ENCODE peak calls at places on chromosome 17, in eight cellular contexts. One of them, this sample, is unnamed.

GRCh38 chr17:41345992-41346391 is 4.6 kb downstream of the KRT33A start:
- DNase-seq in MM.1S: no peak
- DNase-seq in osteoblast: no peak
- DNase-seq in left lung: no peak
- DNase-seq in transverse colon: no peak
- DNase-seq in fibroblast of mammary gland: no peak
- DNase-seq in fibroblast of the aortic adventitia: no peak
- DNase-seq in H7: no peak
- DNase-seq in this sample: no peak

GRCh38 chr17:21010705-21011596 is 31.9 kb downstream of the USP22 start:
- DNase-seq in MM.1S: no peak
- DNase-seq in osteoblast: no peak
- DNase-seq in left lung: no peak
- DNase-seq in transverse colon: no peak
- DNase-seq in fibroblast of mammary gland: no peak
- DNase-seq in fibroblast of the aortic adventitia: no peak
- DNase-seq in H7: peak
- DNase-seq in this sample: no peak

GRCh38 chr17:65407017-65407416 is 154.4 kb downstream of the AXIN2 start:
- DNase-seq in MM.1S: no peak
- DNase-seq in osteoblast: no peak
- DNase-seq in left lung: no peak
- DNase-seq in transverse colon: no peak
- DNase-seq in fibroblast of mammary gland: peak
- DNase-seq in fibroblast of the aortic adventitia: peak
- DNase-seq in H7: no peak
- DNase-seq in this sample: peak

GRCh38 chr17:57609125-57609877 is 135.8 kb downstream of the CCDC182 start:
- DNase-seq in MM.1S: no peak
- DNase-seq in osteoblast: peak
- DNase-seq in left lung: no peak
- DNase-seq in transverse colon: no peak
- DNase-seq in fibroblast of mammary gland: no peak
- DNase-seq in fibroblast of the aortic adventitia: no peak
- DNase-seq in H7: no peak
- DNase-seq in this sample: no peak

GRCh38 chr17:17358866-17359265 is 55.7 kb downstream of the NT5M start:
- DNase-seq in MM.1S: no peak
- DNase-seq in osteoblast: peak
- DNase-seq in left lung: no peak
- DNase-seq in transverse colon: no peak
- DNase-seq in fibroblast of mammary gland: no peak
- DNase-seq in fibroblast of the aortic adventitia: peak
- DNase-seq in H7: no peak
- DNase-seq in this sample: no peak

GRCh38 chr17:83198366-83199341 is 119.2 kb downstream of the METRNL start:
- DNase-seq in MM.1S: peak
- DNase-seq in osteoblast: peak
- DNase-seq in left lung: peak
- DNase-seq in transverse colon: no peak
- DNase-seq in fibroblast of mammary gland: no peak
- DNase-seq in fibroblast of the aortic adventitia: no peak
- DNase-seq in H7: no peak
- DNase-seq in this sample: no peak

GRCh38 chr17:60594747-60595146 is 5.2 kb upstream of the PPM1D start:
- DNase-seq in MM.1S: no peak
- DNase-seq in osteoblast: no peak
- DNase-seq in left lung: no peak
- DNase-seq in transverse colon: no peak
- DNase-seq in fibroblast of mammary gland: no peak
- DNase-seq in fibroblast of the aortic adventitia: no peak
- DNase-seq in H7: no peak
- DNase-seq in this sample: no peak

GRCh38 chr17:76199466-76199865 is 40.8 kb downstream of the RNF157 start:
- DNase-seq in MM.1S: no peak
- DNase-seq in osteoblast: no peak
- DNase-seq in left lung: no peak
- DNase-seq in transverse colon: no peak
- DNase-seq in fibroblast of mammary gland: no peak
- DNase-seq in fibroblast of the aortic adventitia: no peak
- DNase-seq in H7: no peak
- DNase-seq in this sample: no peak

GRCh38 chr17:50794361-50794760 is 27.0 kb upstream of the ANKRD40CL start:
- DNase-seq in MM.1S: no peak
- DNase-seq in osteoblast: no peak
- DNase-seq in left lung: no peak
- DNase-seq in transverse colon: no peak
- DNase-seq in fibroblast of mammary gland: peak
- DNase-seq in fibroblast of the aortic adventitia: no peak
- DNase-seq in H7: no peak
- DNase-seq in this sample: no peak

GRCh38 chr17:2395258-2396170 is 5.3 kb downstream of the MNT start:
- DNase-seq in MM.1S: no peak
- DNase-seq in osteoblast: peak
- DNase-seq in left lung: peak
- DNase-seq in transverse colon: no peak
- DNase-seq in fibroblast of mammary gland: peak
- DNase-seq in fibroblast of the aortic adventitia: no peak
- DNase-seq in H7: peak
- DNase-seq in this sample: peak

GRCh38 chr17:38628441-38628840 is 22.7 kb upstream of the SRCIN1 start:
- DNase-seq in MM.1S: no peak
- DNase-seq in osteoblast: no peak
- DNase-seq in left lung: no peak
- DNase-seq in transverse colon: no peak
- DNase-seq in fibroblast of mammary gland: peak
- DNase-seq in fibroblast of the aortic adventitia: no peak
- DNase-seq in H7: peak
- DNase-seq in this sample: no peak

GRCh38 chr17:13002761-13003453 is 14.9 kb downstream of the ELAC2 start:
- DNase-seq in MM.1S: peak
- DNase-seq in osteoblast: peak
- DNase-seq in left lung: no peak
- DNase-seq in transverse colon: peak
- DNase-seq in fibroblast of mammary gland: peak
- DNase-seq in fibroblast of the aortic adventitia: peak
- DNase-seq in H7: peak
- DNase-seq in this sample: peak

GRCh38 chr17:3600529-3601205 is 8.5 kb downstream of the TRPV1 start:
- DNase-seq in MM.1S: no peak
- DNase-seq in osteoblast: peak
- DNase-seq in left lung: no peak
- DNase-seq in transverse colon: no peak
- DNase-seq in fibroblast of mammary gland: no peak
- DNase-seq in fibroblast of the aortic adventitia: no peak
- DNase-seq in H7: peak
- DNase-seq in this sample: no peak

GRCh38 chr17:72719582-72720493 is 372.6 kb downstream of the SLC39A11 start:
- DNase-seq in MM.1S: no peak
- DNase-seq in osteoblast: peak
- DNase-seq in left lung: no peak
- DNase-seq in transverse colon: peak
- DNase-seq in fibroblast of mammary gland: no peak
- DNase-seq in fibroblast of the aortic adventitia: no peak
- DNase-seq in H7: no peak
- DNase-seq in this sample: no peak

GRCh38 chr17:14301761-14302401 is 1.0 kb downstream of the HS3ST3B1 start:
- DNase-seq in MM.1S: no peak
- DNase-seq in osteoblast: peak
- DNase-seq in left lung: peak
- DNase-seq in transverse colon: peak
- DNase-seq in fibroblast of mammary gland: peak
- DNase-seq in fibroblast of the aortic adventitia: peak
- DNase-seq in H7: peak
- DNase-seq in this sample: peak

GRCh38 chr17:72333570-72333969 is 212.8 kb downstream of the SOX9 start:
- DNase-seq in MM.1S: no peak
- DNase-seq in osteoblast: no peak
- DNase-seq in left lung: no peak
- DNase-seq in transverse colon: no peak
- DNase-seq in fibroblast of mammary gland: no peak
- DNase-seq in fibroblast of the aortic adventitia: no peak
- DNase-seq in H7: no peak
- DNase-seq in this sample: no peak

GRCh38 chr17:7707446-7707845 is 2.4 kb downstream of the EFNB3 start:
- DNase-seq in MM.1S: no peak
- DNase-seq in osteoblast: no peak
- DNase-seq in left lung: no peak
- DNase-seq in transverse colon: no peak
- DNase-seq in fibroblast of mammary gland: no peak
- DNase-seq in fibroblast of the aortic adventitia: no peak
- DNase-seq in H7: peak
- DNase-seq in this sample: no peak

GRCh38 chr17:69069289-69069688 is 8.6 kb upstream of the ABCA9 start:
- DNase-seq in MM.1S: no peak
- DNase-seq in osteoblast: no peak
- DNase-seq in left lung: no peak
- DNase-seq in transverse colon: no peak
- DNase-seq in fibroblast of mammary gland: peak
- DNase-seq in fibroblast of the aortic adventitia: no peak
- DNase-seq in H7: peak
- DNase-seq in this sample: peak

GRCh38 chr17:70636517-70637133 is 467.3 kb downstream of the KCNJ2 start:
- DNase-seq in MM.1S: peak
- DNase-seq in osteoblast: no peak
- DNase-seq in left lung: no peak
- DNase-seq in transverse colon: no peak
- DNase-seq in fibroblast of mammary gland: peak
- DNase-seq in fibroblast of the aortic adventitia: peak
- DNase-seq in H7: peak
- DNase-seq in this sample: peak

GRCh38 chr17:38730526-38731379 is 612 bp downstream of the CISD3 start:
- DNase-seq in MM.1S: peak
- DNase-seq in osteoblast: no peak
- DNase-seq in left lung: peak
- DNase-seq in transverse colon: peak
- DNase-seq in fibroblast of mammary gland: peak
- DNase-seq in fibroblast of the aortic adventitia: peak
- DNase-seq in H7: peak
- DNase-seq in this sample: peak

DNA sequence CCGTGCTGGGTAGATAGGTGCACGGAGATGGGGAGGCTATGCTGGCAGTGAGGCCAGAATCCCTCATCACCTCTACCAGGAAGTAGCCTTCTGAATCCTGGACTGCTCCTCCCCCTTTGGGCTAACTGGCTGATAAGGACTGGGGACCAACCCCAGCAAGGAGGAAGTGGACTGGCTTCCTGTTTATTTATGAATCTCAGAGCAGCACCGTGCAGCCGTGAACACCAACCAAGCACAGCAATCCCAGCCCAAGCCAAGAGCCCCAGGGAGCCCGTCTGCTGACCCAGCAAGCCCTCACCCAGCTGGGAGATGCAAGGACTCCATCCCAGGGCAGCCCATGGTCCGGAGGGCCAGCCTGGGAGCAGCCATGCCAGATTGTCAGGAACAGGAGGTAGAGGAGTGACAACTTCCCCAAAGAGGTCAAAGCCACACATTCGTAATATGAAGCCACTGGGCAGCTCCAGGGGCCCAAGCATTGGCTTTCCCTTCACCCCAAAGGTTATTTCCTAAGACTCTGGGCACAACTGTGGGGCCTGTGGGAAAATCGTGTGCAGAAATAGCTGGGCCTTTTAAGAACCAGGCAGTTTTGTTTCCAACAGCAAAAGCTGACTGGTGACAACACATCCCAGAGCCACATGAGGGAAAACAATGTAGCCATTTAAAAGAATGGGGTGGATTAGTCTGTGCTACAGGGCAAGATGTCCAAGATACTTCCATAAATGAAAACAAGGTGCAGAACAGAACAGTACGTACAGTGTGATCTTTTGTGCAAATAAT is 23.9 kb downstream of the PHB1 start:
- DNase-seq in MM.1S: no peak
- DNase-seq in osteoblast: no peak
- DNase-seq in left lung: no peak
- DNase-seq in transverse colon: peak
- DNase-seq in fibroblast of mammary gland: no peak
- DNase-seq in fibroblast of the aortic adventitia: no peak
- DNase-seq in H7: no peak
- DNase-seq in this sample: no peak
- H3K4me3 ChIP-seq in MM.1S: no peak
- H3K4me3 ChIP-seq in osteoblast: no peak
- H3K4me3 ChIP-seq in left lung: peak
- H3K4me3 ChIP-seq in transverse colon: no peak
- H3K4me3 ChIP-seq in fibroblast of mammary gland: no peak
- H3K4me3 ChIP-seq in fibroblast of the aortic adventitia: no peak
- H3K4me3 ChIP-seq in H7: no peak
- H3K4me3 ChIP-seq in this sample: no peak

GRCh38 chr17:979211-979538 is 401 bp downstream of the NXN start:
- DNase-seq in MM.1S: no peak
- DNase-seq in osteoblast: no peak
- DNase-seq in left lung: no peak
- DNase-seq in transverse colon: no peak
- DNase-seq in fibroblast of mammary gland: no peak
- DNase-seq in fibroblast of the aortic adventitia: no peak
- DNase-seq in H7: no peak
- DNase-seq in this sample: no peak
- H3K4me3 ChIP-seq in MM.1S: peak
- H3K4me3 ChIP-seq in osteoblast: peak
- H3K4me3 ChIP-seq in left lung: peak
- H3K4me3 ChIP-seq in transverse colon: peak
- H3K4me3 ChIP-seq in fibroblast of mammary gland: peak
- H3K4me3 ChIP-seq in fibroblast of the aortic adventitia: peak
- H3K4me3 ChIP-seq in H7: peak
- H3K4me3 ChIP-seq in this sample: peak

GRCh38 chr17:63929860-63930766 is 2.0 kb downstream of the CD79B start:
- DNase-seq in MM.1S: no peak
- DNase-seq in osteoblast: peak
- DNase-seq in left lung: peak
- DNase-seq in transverse colon: no peak
- DNase-seq in fibroblast of mammary gland: no peak
- DNase-seq in fibroblast of the aortic adventitia: peak
- DNase-seq in H7: peak
- DNase-seq in this sample: no peak
- H3K4me3 ChIP-seq in MM.1S: no peak
- H3K4me3 ChIP-seq in osteoblast: no peak
- H3K4me3 ChIP-seq in left lung: no peak
- H3K4me3 ChIP-seq in transverse colon: no peak
- H3K4me3 ChIP-seq in fibroblast of mammary gland: no peak
- H3K4me3 ChIP-seq in fibroblast of the aortic adventitia: no peak
- H3K4me3 ChIP-seq in H7: no peak
- H3K4me3 ChIP-seq in this sample: no peak

DNA sequence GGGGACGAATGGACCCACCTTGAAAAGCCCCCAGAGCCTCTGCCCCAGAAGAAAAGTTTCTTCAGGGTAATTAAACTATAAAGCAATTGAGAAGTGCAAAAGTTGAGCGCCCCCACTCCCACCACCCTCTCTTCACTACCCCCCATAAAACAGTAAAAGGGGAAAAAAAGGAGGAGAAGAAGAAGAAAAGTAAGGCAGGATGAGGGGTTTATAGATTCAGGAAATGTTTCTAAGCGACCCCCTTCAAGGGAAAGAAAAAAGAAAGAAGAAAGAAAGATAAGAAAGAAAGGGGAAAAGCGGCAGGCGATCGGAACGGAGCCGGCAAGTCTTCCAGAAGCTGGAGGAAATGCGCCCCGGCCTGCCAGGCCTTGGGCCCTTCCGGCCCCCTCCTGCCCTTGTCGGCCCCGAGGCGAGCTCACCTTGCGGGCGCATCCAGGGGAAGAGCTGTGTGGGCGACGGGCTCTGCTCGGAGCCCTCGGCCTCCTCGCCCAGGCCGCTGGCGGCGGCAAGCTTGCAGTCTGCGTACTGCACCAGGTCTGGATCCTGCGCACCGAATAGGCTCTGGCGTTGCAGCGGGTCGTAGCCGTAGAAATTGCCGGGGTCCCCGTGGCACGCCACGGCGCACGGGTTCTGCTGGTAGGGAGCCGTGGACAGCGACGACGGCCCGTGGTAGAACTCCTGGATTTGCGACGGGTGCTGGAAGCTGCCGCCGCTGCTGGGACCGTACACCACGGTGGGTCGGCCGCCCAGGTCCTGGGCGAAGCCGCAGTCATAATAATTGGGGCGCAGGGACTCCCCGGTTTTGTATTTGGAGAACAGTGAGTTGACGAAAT is 1.0 kb downstream of the HOXB8 start:
- DNase-seq in MM.1S: no peak
- DNase-seq in osteoblast: no peak
- DNase-seq in left lung: no peak
- DNase-seq in transverse colon: no peak
- DNase-seq in fibroblast of mammary gland: no peak
- DNase-seq in fibroblast of the aortic adventitia: no peak
- DNase-seq in H7: peak
- DNase-seq in this sample: no peak
- H3K4me3 ChIP-seq in MM.1S: no peak
- H3K4me3 ChIP-seq in osteoblast: no peak
- H3K4me3 ChIP-seq in left lung: no peak
- H3K4me3 ChIP-seq in transverse colon: peak
- H3K4me3 ChIP-seq in fibroblast of mammary gland: peak
- H3K4me3 ChIP-seq in fibroblast of the aortic adventitia: no peak
- H3K4me3 ChIP-seq in H7: no peak
- H3K4me3 ChIP-seq in this sample: no peak